ENCODE peak calls at places on chromosome 10, in four cellular contexts. A is T-helper 9 cell, Y is anterior cingulate cortex, T is stomach. D is an unnamed sample.

GRCh38 chr10:89369142-89370105 is 8.4 kb upstream of the IFIT1B start:
- DNase-seq in A (no peak), Y (no peak), T (no peak), D (no peak)

GRCh38 chr10:52541082-52541481 is 227.0 kb downstream of the DKK1 start:
- DNase-seq in A (no peak), Y (no peak), T (no peak), D (no peak)

GRCh38 chr10:125063256-125063945 is 97.0 kb downstream of the CTBP2 start:
- DNase-seq in A (no peak), Y (no peak), T (no peak), D (no peak)

GRCh38 chr10:95767884-95768556 is 12.1 kb downstream of the ENTPD1 start:
- DNase-seq in A (no peak), Y (no peak), T (no peak), D (no peak)

GRCh38 chr10:125538947-125539649 is 143.9 kb downstream of the TEX36 start:
- DNase-seq in A (no peak), Y (no peak), T (peak), D (no peak)

GRCh38 chr10:44415121-44415520 is 30.2 kb upstream of the CXCL12 start:
- DNase-seq in A (no peak), Y (no peak), T (no peak), D (no peak)

GRCh38 chr10:93854985-93855384 is 38.8 kb upstream of the SLC35G1 start:
- DNase-seq in A (no peak), Y (no peak), T (no peak), D (no peak)

GRCh38 chr10:11434323-11434722 is 177.1 kb downstream of the USP6NL start:
- DNase-seq in A (no peak), Y (no peak), T (no peak), D (no peak)

GRCh38 chr10:1454964-1455363 is 282.4 kb downstream of the ADARB2 start:
- DNase-seq in A (no peak), Y (no peak), T (no peak), D (no peak)

GRCh38 chr10:107214261-107214660 is 49.8 kb upstream of the SORCS1 start:
- DNase-seq in A (no peak), Y (no peak), T (no peak), D (no peak)

GRCh38 chr10:62384057-62384446 is 9.9 kb downstream of the ZNF365 start:
- DNase-seq in A (peak), Y (no peak), T (no peak), D (peak)

GRCh38 chr10:62199584-62199983 is 69.1 kb downstream of the RTKN2 start:
- DNase-seq in A (no peak), Y (no peak), T (no peak), D (no peak)

GRCh38 chr10:46541735-46542566 is 14.5 kb downstream of the GPRIN2 start:
- DNase-seq in A (no peak), Y (no peak), T (peak), D (no peak)

GRCh38 chr10:112461029-112461887 is 14.2 kb downstream of the VTI1A start:
- DNase-seq in A (no peak), Y (no peak), T (no peak), D (no peak)

GRCh38 chr10:28939352-28940157 is 262.2 kb downstream of the BAMBI start:
- DNase-seq in A (no peak), Y (no peak), T (peak), D (no peak)

GRCh38 chr10:112379635-112380296 is 5.8 kb downstream of the ACSL5 start:
- DNase-seq in A (no peak), Y (no peak), T (no peak), D (no peak)

D was measured in T-cell.